ENCODE peak calls at places on chromosomes 16 and 17, in seven cellular contexts. U is mesenchymal stem cell, L is hepatocyte, S is fibroblast of lung, I is OCI-LY7, N is H9, O is PC-3. X is an unnamed sample.

GRCh38 chr17:28618464-28618863 is 4.5 kb upstream of the RSKR start:
- DNase-seq in I (no peak), N (no peak), S (no peak), U (no peak), O (no peak), L (no peak), X (no peak)

GRCh38 chr17:332558-333322 is 19.9 kb downstream of the RPH3AL start:
- DNase-seq in O (no peak), U (peak), S (no peak), N (peak), L (no peak), I (no peak), X (no peak)

GRCh38 chr16:11121909-11122692 is 133.9 kb downstream of the SOCS1 start:
- DNase-seq in S (no peak), L (no peak), O (no peak), N (no peak), U (no peak), I (no peak), X (no peak)

GRCh38 chr16:86579268-86580062 is 1.1 kb downstream of the FOXL1 start:
- DNase-seq in N (no peak), L (no peak), I (no peak), U (peak), O (no peak), S (no peak), X (no peak)

GRCh38 chr16:77238593-77238992 is 39.4 kb downstream of the SYCE1L start:
- DNase-seq in I (no peak), L (no peak), O (peak), U (no peak), N (no peak), S (no peak), X (peak)

GRCh38 chr17:81419333-81419885 is 24.2 kb downstream of the BAHCC1 start:
- DNase-seq in U (peak), S (peak), O (peak), I (no peak), N (no peak), L (peak), X (peak)

GRCh38 chr17:62650587-62650986 is 23.1 kb downstream of the MRC2 start:
- DNase-seq in I (no peak), L (no peak), N (no peak), U (no peak), S (no peak), O (no peak), X (no peak)

GRCh38 chr16:23072084-23072599 is 77.1 kb downstream of the USP31 start:
- DNase-seq in L (no peak), N (no peak), I (no peak), O (peak), U (peak), S (peak), X (peak)

GRCh38 chr17:28494445-28495188 is 11.5 kb upstream of the FOXN1 start:
- DNase-seq in L (peak), I (peak), N (peak), U (peak), O (peak), S (peak), X (peak)

GRCh38 chr17:80029235-80029974 is 6.3 kb downstream of the TBC1D16 start:
- DNase-seq in S (peak), I (no peak), U (peak), N (no peak), O (peak), L (no peak), X (no peak)
- H3K27ac ChIP-seq in S (no peak), I (no peak), U (no peak), N (no peak), O (peak), L (peak), X (no peak)

DNA sequence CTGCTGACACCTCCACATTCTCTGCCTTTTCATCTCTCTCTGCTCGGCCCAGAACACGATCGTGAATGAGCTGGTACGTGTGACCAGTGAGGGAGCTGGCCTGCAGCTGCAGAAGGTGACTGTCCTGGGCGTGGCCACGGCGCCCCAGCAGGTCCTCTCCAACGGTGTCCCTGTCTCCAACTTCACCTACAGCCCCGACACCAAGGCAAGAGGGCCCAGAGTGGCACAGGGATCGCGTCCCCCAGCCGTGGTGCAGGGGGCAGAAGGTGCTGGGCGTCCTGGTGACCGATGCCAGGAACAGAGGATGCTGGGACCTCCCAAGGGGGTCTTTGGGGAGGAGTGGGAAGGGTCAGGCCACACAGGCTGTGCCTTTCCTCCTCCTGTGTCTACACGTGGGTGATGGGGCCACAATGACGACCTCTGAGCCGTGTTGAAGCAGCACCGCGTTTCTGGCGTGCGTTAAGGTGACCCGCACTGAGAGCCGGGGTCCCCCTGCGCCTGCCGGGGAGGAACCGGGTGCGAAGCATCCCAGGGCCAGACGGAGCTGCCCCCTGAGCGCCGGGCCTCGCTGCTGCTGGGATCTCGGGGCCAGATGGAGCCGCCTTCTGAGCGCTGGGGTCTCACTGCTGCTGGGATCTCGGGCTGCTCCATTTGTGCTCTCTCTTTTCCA is 17.4 kb downstream of the GAA start:
- DNase-seq in N (peak), L (peak), I (no peak), O (no peak), S (no peak), U (no peak), X (no peak)
- H3K4me2 ChIP-seq in N (no peak), L (no peak), I (no peak), O (no peak), S (no peak), U (no peak), X (no peak)

GRCh38 chr16:15649727-15650018 is 372 bp upstream of the NDE1 start:
- DNase-seq in O (no peak), N (no peak), I (peak), L (no peak), S (no peak), U (no peak), X (no peak)
- H3K27ac ChIP-seq in O (no peak), N (no peak), I (peak), L (no peak), S (no peak), U (no peak), X (no peak)

GRCh38 chr17:76072149-76072858 is at the start of gene SRP68:
- DNase-seq in S (peak), L (peak), I (peak), O (peak), U (peak), N (peak), X (peak)

GRCh38 chr17:76075364-76076099 is 951 bp downstream of the GALR2 start:
- DNase-seq in U (peak), N (peak), S (no peak), I (no peak), O (no peak), L (no peak), X (no peak)

GRCh38 chr17:76076765-76077581 is 2.0 kb upstream of the ZACN start:
- DNase-seq in U (no peak), I (no peak), O (no peak), L (no peak), S (no peak), N (peak), X (peak)

GRCh38 chr17:76076100-76076764 is 1.7 kb downstream of the GALR2 start:
- DNase-seq in O (no peak), S (no peak), U (no peak), N (peak), L (no peak), I (no peak), X (no peak)

GRCh38 chr17:76074390-76075363 is at the start of gene GALR2:
- DNase-seq in O (no peak), I (no peak), L (peak), S (no peak), N (peak), U (no peak), X (no peak)
- H3K4me2 ChIP-seq in O (peak), I (no peak), L (peak), S (no peak), N (peak), U (peak), X (peak)

GRCh38 chr17:39015546-39015935 is 48.3 kb upstream of the FBXO47 start:
- DNase-seq in U (no peak), S (no peak), N (no peak), L (no peak), I (no peak), O (no peak), X (no peak)

GRCh38 chr17:39016193-39017153 is 49.3 kb upstream of the FBXO47 start:
- DNase-seq in S (no peak), N (no peak), U (peak), O (no peak), L (no peak), I (no peak), X (no peak)

GRCh38 chr17:39012725-39013124 is 45.5 kb upstream of the FBXO47 start:
- DNase-seq in I (no peak), N (no peak), S (no peak), U (no peak), O (no peak), L (no peak), X (no peak)

GRCh38 chr17:39014044-39014794 is 47.0 kb upstream of the FBXO47 start:
- DNase-seq in N (no peak), O (peak), S (peak), L (peak), U (peak), I (no peak), X (peak)

GRCh38 chr17:39014795-39015545 is 47.8 kb upstream of the FBXO47 start:
- DNase-seq in S (no peak), U (no peak), N (no peak), O (no peak), L (no peak), I (no peak), X (peak)
- H3K27ac ChIP-seq in S (no peak), U (no peak), N (no peak), O (no peak), L (no peak), I (no peak), X (no peak)

GRCh38 chr16:82634955-82635610 is 8.3 kb downstream of the CDH13 start:
- DNase-seq in I (no peak), S (no peak), N (no peak), O (no peak), L (no peak), U (no peak), X (no peak)
- H3K4me2 ChIP-seq in I (no peak), S (no peak), N (no peak), O (no peak), L (no peak), U (no peak), X (no peak)

GRCh38 chr17:77148109-77148958 is 7.6 kb downstream of the SEC14L1 start:
- DNase-seq in L (peak), O (no peak), N (no peak), S (no peak), U (no peak), I (no peak), X (no peak)
- H3K27ac ChIP-seq in L (peak), O (no peak), N (no peak), S (no peak), U (no peak), I (peak), X (no peak)

GRCh38 chr16:8890549-8890921 is 8.4 kb downstream of the LITAFD start:
- DNase-seq in N (no peak), I (no peak), O (no peak), L (no peak), S (no peak), U (no peak), X (no peak)
- H3K4me2 ChIP-seq in N (no peak), I (no peak), O (no peak), L (no peak), S (no peak), U (no peak), X (no peak)

GRCh38 chr17:46167826-46168569 is 25.2 kb downstream of the KANSL1 start:
- DNase-seq in O (peak), L (peak), S (peak), U (peak), I (no peak), N (no peak), X (peak)
- H3K27ac ChIP-seq in O (no peak), L (peak), S (no peak), U (peak), I (no peak), N (no peak), X (no peak)

X was measured in trophoblast cell.